ENCODE peak calls at places on chromosome 10, in nine cellular contexts. T is NB4; B is NCI-H1105 treated with DMSO at 0.1 percent for 48 hours; L is activated naive CD8-positive, alpha-beta T cell treated with anti-CD3 and anti-CD28 coated beads, Interleukin-2, amount 50 U/mL, for 24 hours; J is fibroblast of pulmonary artery; N is MCF 10A; P is activated CD4-positive, alpha-beta T cell treated with anti-CD3 and anti-CD28 coated beads, Interleukin-2, amount 50 U/mL, for 1 hour; C is PC-3; H is iPS DF 6.9. M is an unnamed sample.

GRCh38 chr10:67697646-67698245 is 1.8 kb upstream of the CTNNA3 start:
- DNase-seq in J (peak), L (peak), H (no peak), C (peak), B (peak), N (peak), P (no peak), T (peak), M (peak)

GRCh38 chr10:124379609-124380193 is 39.0 kb downstream of the OAT start:
- DNase-seq in C (no peak), P (no peak), N (no peak), J (no peak), H (no peak), B (no peak), L (no peak), T (no peak), M (no peak)

GRCh38 chr10:124240721-124241350 is 147.4 kb upstream of the CHST15 start:
- DNase-seq in L (no peak), H (no peak), T (no peak), P (no peak), N (no peak), B (no peak), C (no peak), J (no peak), M (peak)

GRCh38 chr10:131186547-131187253 is 124.8 kb downstream of the TCERG1L start:
- DNase-seq in H (no peak), T (no peak), B (no peak), P (no peak), L (no peak), N (no peak), J (no peak), C (no peak), M (no peak)

GRCh38 chr10:3292601-3293000 is 120.0 kb upstream of the PITRM1 start:
- DNase-seq in B (no peak), T (no peak), L (no peak), H (no peak), C (no peak), J (no peak), P (no peak), N (no peak), M (no peak)

GRCh38 chr10:8054498-8055407 is at the start of gene GATA3:
- DNase-seq in C (peak), L (peak), H (no peak), T (no peak), P (peak), J (peak), N (peak), B (no peak), M (no peak)

GRCh38 chr10:119754085-119754484 is 28.2 kb downstream of the INPP5F start:
- DNase-seq in L (no peak), J (no peak), B (peak), C (no peak), H (no peak), P (no peak), T (no peak), N (no peak), M (no peak)

GRCh38 chr10:93106631-93107072 is 33.0 kb downstream of the CYP26A1 start:
- DNase-seq in P (no peak), J (peak), H (no peak), B (no peak), L (no peak), N (no peak), C (no peak), T (no peak), M (no peak)

GRCh38 chr10:113305871-113306270 is 247.0 kb upstream of the HABP2 start:
- DNase-seq in C (no peak), T (no peak), N (peak), B (no peak), H (no peak), J (peak), L (no peak), P (no peak), M (no peak)

GRCh38 chr10:111089293-111089692 is 12.5 kb downstream of the ADRA2A start:
- DNase-seq in H (no peak), P (no peak), T (no peak), J (no peak), L (no peak), N (no peak), B (no peak), C (no peak), M (no peak)

GRCh38 chr10:132122939-132123445 is 57.2 kb downstream of the JAKMIP3 start:
- DNase-seq in C (no peak), N (no peak), P (no peak), T (no peak), J (no peak), L (no peak), B (no peak), H (no peak), M (no peak)

GRCh38 chr10:21281765-21282484 is 243.6 kb downstream of the SKIDA1 start:
- DNase-seq in B (no peak), H (peak), J (no peak), C (no peak), L (no peak), N (no peak), P (no peak), T (no peak), M (peak)

GRCh38 chr10:79979973-79980687 is 31.2 kb upstream of the SFTPD start:
- DNase-seq in P (no peak), C (no peak), H (no peak), J (no peak), B (no peak), N (no peak), T (no peak), L (no peak), M (no peak)

GRCh38 chr10:30026578-30026977 is 32.8 kb downstream of the JCAD start:
- DNase-seq in N (no peak), T (peak), B (no peak), C (no peak), P (no peak), H (no peak), L (no peak), J (no peak), M (no peak)

GRCh38 chr10:114526112-114526496 is 121.8 kb upstream of the AFAP1L2 start:
- DNase-seq in B (no peak), L (no peak), J (peak), P (no peak), C (no peak), T (no peak), H (no peak), N (no peak), M (no peak)

GRCh38 chr10:119526606-119527592 is 15.6 kb downstream of the RGS10 start:
- DNase-seq in T (no peak), N (no peak), J (no peak), L (no peak), H (no peak), B (no peak), P (no peak), C (no peak), M (no peak)

GRCh38 chr10:88623835-88624234 is 37.3 kb downstream of the LIPJ start:
- DNase-seq in B (no peak), P (no peak), N (no peak), L (no peak), T (no peak), H (no peak), C (no peak), J (no peak), M (no peak)

GRCh38 chr10:21199501-21199900 is 302.4 kb upstream of the NEBL start:
- DNase-seq in N (no peak), L (no peak), J (no peak), P (no peak), C (no peak), B (no peak), H (no peak), T (no peak), M (no peak)

GRCh38 chr10:33963656-33964175 is 629.2 kb upstream of the NRP1 start:
- DNase-seq in L (no peak), B (no peak), J (no peak), T (no peak), C (peak), H (no peak), P (no peak), N (no peak), M (no peak)

GRCh38 chr10:60739581-60739980 is 38.7 kb upstream of the CDK1 start:
- DNase-seq in B (no peak), T (no peak), H (no peak), J (peak), P (no peak), L (no peak), C (peak), N (no peak), M (no peak)

GRCh38 chr10:5643356-5643755 is 23.0 kb downstream of the ASB13 start:
- DNase-seq in J (peak), L (no peak), P (no peak), T (no peak), N (no peak), C (no peak), B (no peak), H (no peak), M (no peak)

GRCh38 chr10:46538155-46538554 is 18.3 kb downstream of the GPRIN2 start:
- DNase-seq in N (no peak), H (no peak), L (no peak), B (no peak), T (no peak), P (no peak), J (no peak), C (no peak), M (no peak)

GRCh38 chr10:7329219-7329618 is 81.6 kb downstream of the SFMBT2 start:
- DNase-seq in T (no peak), P (no peak), J (no peak), B (no peak), L (no peak), N (no peak), C (no peak), H (no peak), M (no peak)

GRCh38 chr10:69807122-69807521 is 5.4 kb downstream of the COL13A1 start:
- DNase-seq in L (no peak), J (peak), T (no peak), C (peak), N (peak), B (no peak), P (no peak), H (no peak), M (no peak)

GRCh38 chr10:130399425-130399950 is 263.3 kb downstream of the GLRX3 start:
- DNase-seq in T (no peak), H (no peak), L (no peak), N (no peak), B (no peak), J (no peak), P (no peak), C (no peak), M (no peak)

M was measured in NT2/D1.